ENCODE peak calls at places on chromosomes 1 and 21, in four cellular contexts. E is psoas muscle; Z is CD8-positive, alpha-beta T cell; O is upper lobe of right lung. N is an unnamed sample. For H3K27me3 and H3K9me3, the result is how much of the 10 kb centered on the place peaks cover.

GRCh38 chr1:235500971-235501540 is 3.2 kb downstream of the B3GALNT2 start:
- DNase-seq in E (no peak), Z (no peak), O (no peak), N (no peak)

GRCh38 chr1:243434594-243434993 is 178.8 kb downstream of the SDCCAG8 start:
- DNase-seq in E (no peak), Z (no peak), O (no peak), N (no peak)

GRCh38 chr1:178537445-178538090 is 24.7 kb downstream of the TEX35 start:
- DNase-seq in E (no peak), Z (no peak), O (no peak), N (no peak)

GRCh38 chr1:209742409-209743144 is 13.3 kb upstream of the TRAF3IP3 start:
- DNase-seq in E (no peak), Z (no peak), O (no peak), N (no peak)

GRCh38 chr1:161962094-161962887 is 61.4 kb downstream of the OLFML2B start:
- DNase-seq in E (no peak), Z (no peak), O (no peak), N (peak)

GRCh38 chr1:44406761-44407429 is 1.8 kb downstream of the RNF220 start:
- DNase-seq in E (peak), Z (peak), O (no peak), N (no peak)

GRCh38 chr1:53372501-53372951 is 44.7 kb upstream of the LRP8 start:
- DNase-seq in E (no peak), Z (peak), O (peak), N (no peak)

GRCh38 chr1:9376430-9376829 is 83.7 kb downstream of the SPSB1 start:
- DNase-seq in E (peak), Z (no peak), O (no peak), N (no peak)

GRCh38 chr1:93694833-93695232 is 13.2 kb upstream of the BCAR3 start:
- DNase-seq in E (no peak), Z (no peak), O (no peak), N (peak)

GRCh38 chr1:90579212-90579802 is 137.8 kb downstream of the BARHL2 start:
- DNase-seq in E (no peak), Z (no peak), O (no peak), N (no peak)

GRCh38 chr1:157956754-157957153 is 36.7 kb upstream of the KIRREL1 start:
- DNase-seq in E (no peak), Z (no peak), O (no peak), N (no peak)
- H3K27me3 ChIP-seq in E (under half), Z (under half), O (under half), N (under half)

GRCh38 chr21:32414579-32415358 is 2.3 kb downstream of the EVA1C start:
- DNase-seq in E (no peak), Z (no peak), O (no peak), N (no peak)

GRCh38 chr21:32415999-32416398 is 3.5 kb downstream of the EVA1C start:
- DNase-seq in E (no peak), Z (no peak), O (no peak), N (no peak)

GRCh38 chr21:32413697-32414578 is 1.4 kb downstream of the EVA1C start:
- DNase-seq in E (no peak), Z (no peak), O (peak), N (no peak)

GRCh38 chr21:32412998-32413504 is 545 bp downstream of the EVA1C start:
- DNase-seq in E (peak), Z (no peak), O (peak), N (no peak)

DNA sequence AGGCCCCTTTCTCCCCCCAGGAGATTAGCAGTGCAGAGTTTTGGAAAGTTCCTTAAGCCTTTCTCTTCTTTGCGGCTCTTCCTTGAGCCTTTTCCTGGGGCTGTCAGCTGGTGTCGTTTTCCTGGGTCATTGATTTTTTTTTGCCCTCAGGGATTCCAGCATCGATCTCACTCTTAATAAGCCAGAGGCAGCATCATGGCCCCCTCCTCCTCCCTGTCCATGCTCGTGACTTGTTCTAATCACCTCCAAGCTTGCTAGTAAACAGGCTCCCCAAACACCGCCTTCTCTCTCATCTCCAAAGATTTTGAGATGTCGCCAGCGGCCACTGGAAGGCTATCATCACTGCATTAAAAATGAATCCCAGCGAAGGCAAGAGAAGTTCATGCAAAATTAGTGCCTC is 2.9 kb downstream of the EVA1C start:
- DNase-seq in E (no peak), Z (no peak), O (no peak), N (no peak)
- H3K4me3 ChIP-seq in E (peak), Z (no peak), O (peak), N (no peak)

DNA sequence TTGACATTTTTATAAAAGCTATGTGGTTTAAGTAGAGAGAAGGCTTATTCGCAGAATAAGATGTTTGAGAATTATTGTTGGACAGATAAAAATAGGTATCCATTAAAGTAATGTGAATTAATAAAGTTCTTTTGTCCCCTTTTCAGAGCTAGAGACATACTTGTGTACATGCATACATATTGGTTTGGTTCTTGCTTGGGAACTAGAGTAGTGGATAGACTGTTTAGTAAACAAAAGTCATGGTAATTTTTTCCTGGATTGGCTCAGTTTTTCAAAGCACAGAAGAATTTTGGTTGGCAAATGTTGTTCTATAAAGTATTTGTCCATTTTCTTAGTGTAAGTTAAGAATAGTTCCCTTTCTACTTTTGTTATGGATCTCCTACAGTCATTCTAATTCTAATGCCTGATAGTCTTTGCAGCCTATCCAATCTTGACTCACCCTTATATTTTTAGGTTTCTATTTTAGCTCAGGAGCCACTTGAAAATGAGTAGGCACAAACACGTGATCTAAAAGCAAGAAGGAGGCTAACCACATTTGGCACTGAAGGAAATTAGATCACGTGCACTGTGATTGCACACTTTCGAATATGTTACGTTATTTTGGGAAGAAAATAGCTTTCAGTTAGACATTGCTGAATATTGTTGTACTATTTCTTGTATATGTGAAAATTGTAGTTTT is 47.0 kb downstream of the RABGAP1L start:
- DNase-seq in E (no peak), Z (no peak), O (no peak), N (no peak)
- H3K9me3 ChIP-seq in E (under half), Z (under half), O (under half), N (under half)

GRCh38 chr1:50968884-50969610 is 998 bp upstream of the CDKN2C start:
- DNase-seq in E (peak), Z (peak), O (peak), N (peak)

GRCh38 chr1:50959913-50960844 is at the start of gene FAF1:
- DNase-seq in E (peak), Z (peak), O (peak), N (peak)

GRCh38 chr1:50967416-50968020 is 2.5 kb upstream of the CDKN2C start:
- DNase-seq in E (no peak), Z (no peak), O (no peak), N (peak)

GRCh38 chr1:50968021-50968883 is 1.8 kb upstream of the CDKN2C start:
- DNase-seq in E (peak), Z (peak), O (peak), N (peak)

DNA sequence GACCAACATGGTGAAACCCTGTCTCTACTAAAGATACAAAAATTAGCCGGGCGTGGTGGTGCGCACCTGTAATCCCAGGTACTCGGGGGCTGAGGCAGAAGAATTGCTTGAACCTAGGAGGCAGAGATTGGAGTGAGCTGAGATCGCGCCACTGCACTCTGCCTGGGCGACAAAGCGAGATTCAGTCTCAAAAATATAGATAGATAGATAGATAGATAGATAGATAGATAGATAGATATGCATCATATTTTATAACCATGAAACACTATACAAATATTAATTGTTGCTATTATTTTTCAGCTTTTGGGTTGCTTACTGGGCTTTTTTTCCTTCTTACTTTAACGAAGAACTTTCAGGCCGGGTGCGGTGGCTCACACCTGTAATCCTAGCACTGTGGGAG is 4.8 kb upstream of the FAF1 start:
- DNase-seq in E (no peak), Z (no peak), O (no peak), N (no peak)
- H3K27me3 ChIP-seq in E (under half), Z (under half), O (under half), N (under half)

DNA sequence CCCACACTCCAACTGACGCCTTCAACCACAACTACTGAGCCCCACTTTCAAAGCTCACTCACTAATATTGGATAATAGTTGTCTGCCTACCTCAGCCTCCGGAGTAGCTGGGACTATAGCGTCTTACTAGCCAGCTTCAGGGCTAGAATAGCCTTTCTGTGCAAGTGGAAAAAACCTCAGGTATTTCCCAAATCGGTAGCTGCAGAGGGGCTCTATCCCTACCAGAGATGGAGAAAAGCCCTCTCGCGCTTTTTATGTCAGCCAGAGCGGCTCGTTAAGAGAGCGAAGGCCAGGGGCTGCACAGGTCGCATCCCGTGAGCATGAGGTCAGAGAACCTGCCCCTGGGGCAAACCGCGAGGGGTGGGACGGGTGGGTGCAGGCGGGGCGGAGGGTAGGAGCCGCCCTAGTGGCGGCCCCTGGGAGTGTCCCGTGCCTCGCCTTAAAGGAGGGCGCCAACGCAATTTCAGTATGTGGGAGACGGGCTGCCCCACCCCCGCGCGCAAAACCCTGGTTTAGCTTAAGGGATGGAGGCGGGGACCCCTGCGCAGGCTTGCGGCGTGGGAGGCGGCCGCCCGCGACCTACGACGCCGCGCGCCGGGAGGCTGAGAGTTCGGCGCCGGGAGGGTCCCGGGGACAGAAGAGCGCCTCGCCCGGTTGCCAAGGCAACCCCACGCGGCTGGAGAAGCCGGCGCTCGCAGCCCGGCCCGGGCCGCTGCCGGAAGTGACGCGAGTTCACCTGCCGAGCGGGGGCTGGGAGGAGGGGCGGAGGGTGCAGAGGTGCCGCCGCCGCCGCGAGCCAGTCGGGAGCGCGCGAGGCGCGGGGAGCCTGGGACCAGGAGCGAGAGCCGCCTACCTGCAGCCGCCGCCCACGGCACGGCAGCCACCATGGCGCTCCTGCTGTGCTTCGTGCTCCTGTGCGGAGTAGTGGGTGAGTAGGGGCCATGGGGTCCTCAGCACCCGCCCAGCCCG is at the start of gene CXADR:
- DNase-seq in E (no peak), Z (peak), O (peak), N (peak)
- H3K4me3 ChIP-seq in E (peak), Z (peak), O (peak), N (peak)

GRCh38 chr1:2982615-2983318 is 38.5 kb upstream of the ACTRT2 start:
- DNase-seq in E (peak), Z (no peak), O (peak), N (no peak)
- H3K9me3 ChIP-seq in E (under half), Z (under half), O (under half), N (under half)

DNA sequence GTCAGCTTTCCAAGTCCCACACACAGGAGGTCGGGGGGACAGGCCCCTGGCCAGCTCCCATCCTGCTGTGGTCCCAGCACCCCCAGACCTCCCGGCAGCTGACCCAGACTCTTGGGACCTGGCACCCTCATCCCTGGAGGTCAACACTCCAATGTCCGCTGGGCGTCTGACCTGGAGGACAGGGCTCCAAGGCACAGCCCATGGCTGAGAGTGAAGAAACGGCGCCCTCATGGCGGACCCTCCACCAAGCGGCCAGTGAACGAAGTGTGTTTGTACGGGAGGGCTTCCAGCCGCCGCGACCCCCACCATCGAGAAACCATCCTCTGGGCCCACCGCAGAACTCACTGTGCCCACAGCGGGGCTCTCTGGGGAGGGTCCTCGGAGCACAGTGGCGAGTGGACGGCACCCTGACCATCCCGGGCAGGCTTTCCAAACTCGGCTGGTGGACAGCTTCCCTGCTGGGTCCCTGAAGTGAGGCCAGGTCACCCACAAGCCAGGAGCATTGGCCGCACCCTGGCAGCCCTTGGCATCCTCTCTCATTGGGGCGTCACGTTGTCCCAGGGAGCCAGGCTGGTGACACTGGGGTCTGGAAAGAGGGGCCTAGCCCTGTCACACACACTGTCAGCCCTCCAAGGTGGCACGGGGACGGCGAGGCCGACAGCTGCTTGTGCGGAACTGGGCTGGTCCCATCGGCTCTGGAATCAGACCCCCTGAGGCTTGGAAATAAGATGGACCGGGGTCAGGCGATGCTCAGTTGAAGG is 47.8 kb upstream of the COL6A2 start:
- DNase-seq in E (no peak), Z (peak), O (no peak), N (no peak)
- H3K27me3 ChIP-seq in E (under half), Z (under half), O (under half), N (under half)

GRCh38 chr1:95041491-95042165 is 31.1 kb downstream of the ALG14 start:
- DNase-seq in E (no peak), Z (no peak), O (no peak), N (peak)

GRCh38 chr1:95043141-95043980 is 29.4 kb downstream of the ALG14 start:
- DNase-seq in E (peak), Z (peak), O (peak), N (peak)

GRCh38 chr1:95040032-95040525 is 32.7 kb downstream of the ALG14 start:
- DNase-seq in E (no peak), Z (no peak), O (no peak), N (no peak)

GRCh38 chr1:95039360-95040031 is 33.3 kb downstream of the ALG14 start:
- DNase-seq in E (no peak), Z (no peak), O (no peak), N (no peak)

GRCh38 chr1:95042286-95042685 is 30.5 kb downstream of the ALG14 start:
- DNase-seq in E (no peak), Z (no peak), O (no peak), N (no peak)
- H3K4me3 ChIP-seq in E (no peak), Z (no peak), O (no peak), N (no peak)

N was measured in MG63.